ENCODE peak calls at places on chromosomes 6 and 20, in eight cellular contexts. One of them, this sample, is unnamed.

GRCh38 chr6:126530777-126531176 is 190.9 kb downstream of the CENPW start:
- DNase-seq in ovary: no peak
- DNase-seq in NCI-H345: no peak
- DNase-seq in amygdala: no peak
- DNase-seq in effector CD4-positive, alpha-beta T cell: no peak
- DNase-seq in right lobe of liver: no peak
- DNase-seq in RWPE2: no peak
- DNase-seq in HFFc6: no peak
- DNase-seq in this sample: no peak

GRCh38 chr6:36169023-36170007 is 27.2 kb upstream of the BRPF3 start:
- DNase-seq in HFFc6: no peak
- DNase-seq in RWPE2: no peak
- DNase-seq in amygdala: no peak
- DNase-seq in effector CD4-positive, alpha-beta T cell: no peak
- DNase-seq in NCI-H345: no peak
- DNase-seq in ovary: no peak
- DNase-seq in right lobe of liver: no peak
- DNase-seq in this sample: no peak

GRCh38 chr6:155187994-155188706 is 75.7 kb upstream of the CLDN20 start:
- DNase-seq in amygdala: no peak
- DNase-seq in RWPE2: no peak
- DNase-seq in HFFc6: peak; percentile 74
- DNase-seq in effector CD4-positive, alpha-beta T cell: no peak
- DNase-seq in right lobe of liver: no peak
- DNase-seq in ovary: no peak
- DNase-seq in NCI-H345: no peak
- DNase-seq in this sample: no peak

GRCh38 chr6:22343864-22344263 is 47.0 kb upstream of the PRL start:
- DNase-seq in amygdala: no peak
- DNase-seq in NCI-H345: no peak
- DNase-seq in RWPE2: no peak
- DNase-seq in HFFc6: no peak
- DNase-seq in ovary: no peak
- DNase-seq in right lobe of liver: no peak
- DNase-seq in effector CD4-positive, alpha-beta T cell: no peak
- DNase-seq in this sample: peak; percentile 11

GRCh38 chr6:84635081-84635745 is 129.2 kb downstream of the TBX18 start:
- DNase-seq in NCI-H345: no peak
- DNase-seq in effector CD4-positive, alpha-beta T cell: no peak
- DNase-seq in HFFc6: peak; percentile 36
- DNase-seq in RWPE2: no peak
- DNase-seq in amygdala: no peak
- DNase-seq in ovary: no peak
- DNase-seq in right lobe of liver: no peak
- DNase-seq in this sample: no peak

GRCh38 chr6:149055195-149055899 is 262.2 kb upstream of the TAB2 start:
- DNase-seq in HFFc6: no peak
- DNase-seq in effector CD4-positive, alpha-beta T cell: no peak
- DNase-seq in amygdala: no peak
- DNase-seq in RWPE2: no peak
- DNase-seq in ovary: no peak
- DNase-seq in right lobe of liver: no peak
- DNase-seq in NCI-H345: no peak
- DNase-seq in this sample: no peak

GRCh38 chr6:40074292-40075050 is 140.2 kb upstream of the MOCS1 start:
- DNase-seq in effector CD4-positive, alpha-beta T cell: no peak
- DNase-seq in right lobe of liver: no peak
- DNase-seq in HFFc6: no peak
- DNase-seq in RWPE2: no peak
- DNase-seq in NCI-H345: no peak
- DNase-seq in amygdala: no peak
- DNase-seq in ovary: no peak
- DNase-seq in this sample: peak; percentile 5

GRCh38 chr6:42099340-42100028 is 42.9 kb downstream of the C6orf132 start:
- DNase-seq in amygdala: no peak
- DNase-seq in ovary: no peak
- DNase-seq in right lobe of liver: no peak
- DNase-seq in NCI-H345: no peak
- DNase-seq in RWPE2: peak; percentile 90
- DNase-seq in effector CD4-positive, alpha-beta T cell: no peak
- DNase-seq in HFFc6: peak; percentile 26
- DNase-seq in this sample: peak; percentile 78

GRCh38 chr6:73942581-73942980 is 246.6 kb downstream of the CD109 start:
- DNase-seq in effector CD4-positive, alpha-beta T cell: no peak
- DNase-seq in ovary: no peak
- DNase-seq in right lobe of liver: no peak
- DNase-seq in RWPE2: no peak
- DNase-seq in NCI-H345: no peak
- DNase-seq in amygdala: no peak
- DNase-seq in HFFc6: peak; percentile 80
- DNase-seq in this sample: no peak

GRCh38 chr20:30919514-30920188 is 337.8 kb upstream of the DEFB115 start:
- DNase-seq in amygdala: no peak
- DNase-seq in right lobe of liver: no peak
- DNase-seq in HFFc6: no peak
- DNase-seq in effector CD4-positive, alpha-beta T cell: no peak
- DNase-seq in NCI-H345: no peak
- DNase-seq in ovary: no peak
- DNase-seq in RWPE2: peak; percentile 71
- DNase-seq in this sample: no peak

GRCh38 chr20:8196096-8196495 is 64.0 kb downstream of the PLCB1 start:
- DNase-seq in HFFc6: no peak
- DNase-seq in amygdala: no peak
- DNase-seq in ovary: no peak
- DNase-seq in effector CD4-positive, alpha-beta T cell: no peak
- DNase-seq in NCI-H345: no peak
- DNase-seq in RWPE2: no peak
- DNase-seq in right lobe of liver: no peak
- DNase-seq in this sample: no peak

GRCh38 chr6:128327890-128328289 is 192.5 kb downstream of the PTPRK start:
- DNase-seq in RWPE2: no peak
- DNase-seq in effector CD4-positive, alpha-beta T cell: peak; percentile 4
- DNase-seq in right lobe of liver: no peak
- DNase-seq in HFFc6: peak; percentile 25
- DNase-seq in ovary: no peak
- DNase-seq in NCI-H345: no peak
- DNase-seq in amygdala: no peak
- DNase-seq in this sample: peak; percentile 12

GRCh38 chr6:53504438-53505030 is 40.4 kb downstream of the GCLC start:
- DNase-seq in right lobe of liver: peak; percentile 52
- DNase-seq in effector CD4-positive, alpha-beta T cell: no peak
- DNase-seq in amygdala: no peak
- DNase-seq in HFFc6: no peak
- DNase-seq in RWPE2: no peak
- DNase-seq in ovary: no peak
- DNase-seq in NCI-H345: no peak
- DNase-seq in this sample: no peak

GRCh38 chr20:3654326-3655031 is 8.7 kb downstream of the GFRA4 start:
- DNase-seq in amygdala: no peak
- DNase-seq in right lobe of liver: peak; percentile 23
- DNase-seq in RWPE2: no peak
- DNase-seq in effector CD4-positive, alpha-beta T cell: no peak
- DNase-seq in HFFc6: no peak
- DNase-seq in ovary: no peak
- DNase-seq in NCI-H345: peak; percentile 31
- DNase-seq in this sample: no peak

GRCh38 chr6:107719160-107719559 is 105.0 kb downstream of the SCML4 start:
- DNase-seq in HFFc6: no peak
- DNase-seq in NCI-H345: no peak
- DNase-seq in effector CD4-positive, alpha-beta T cell: no peak
- DNase-seq in amygdala: no peak
- DNase-seq in ovary: no peak
- DNase-seq in right lobe of liver: no peak
- DNase-seq in RWPE2: no peak
- DNase-seq in this sample: no peak

GRCh38 chr6:45504947-45505346 is 127.2 kb upstream of the SUPT3H start:
- DNase-seq in RWPE2: no peak
- DNase-seq in effector CD4-positive, alpha-beta T cell: no peak
- DNase-seq in right lobe of liver: no peak
- DNase-seq in ovary: peak; percentile 40
- DNase-seq in amygdala: no peak
- DNase-seq in NCI-H345: no peak
- DNase-seq in HFFc6: peak; percentile 70
- DNase-seq in this sample: no peak

GRCh38 chr6:88376759-88377387 is 210.7 kb upstream of the CNR1 start:
- DNase-seq in amygdala: no peak
- DNase-seq in NCI-H345: no peak
- DNase-seq in right lobe of liver: no peak
- DNase-seq in HFFc6: peak; percentile 59
- DNase-seq in RWPE2: no peak
- DNase-seq in ovary: no peak
- DNase-seq in effector CD4-positive, alpha-beta T cell: no peak
- DNase-seq in this sample: no peak

GRCh38 chr20:528923-529594 is 14.5 kb downstream of the CSNK2A1 start:
- DNase-seq in HFFc6: peak; percentile 79
- DNase-seq in RWPE2: no peak
- DNase-seq in ovary: no peak
- DNase-seq in right lobe of liver: no peak
- DNase-seq in amygdala: no peak
- DNase-seq in NCI-H345: no peak
- DNase-seq in effector CD4-positive, alpha-beta T cell: no peak
- DNase-seq in this sample: no peak